ENCODE peak calls at places on chromosomes 2 and 18, in seven cellular contexts. S is HepG2, Z is H1, R is GM12892, Q is K562, V is GM12878, D is SK-N-SH. P is an unnamed sample.

GRCh38 chr2:215960825-215961224 is 52.5 kb downstream of the MREG start:
- DNase-seq in S (no peak), Z (no peak), R (no peak), Q (no peak), V (no peak), D (no peak), P (no peak)

GRCh38 chr2:163604941-163605555 is 130.8 kb downstream of the FIGN start:
- DNase-seq in S (no peak), Z (no peak), R (no peak), Q (no peak), V (no peak), D (no peak), P (no peak)

GRCh38 chr18:32040936-32041335 is 22.3 kb downstream of the RNF125 start:
- DNase-seq in S (no peak), Z (no peak), R (no peak), Q (no peak), V (no peak), D (no peak), P (no peak)

GRCh38 chr2:217933326-217933993 is 69.3 kb downstream of the TNS1 start:
- DNase-seq in S (no peak), Z (no peak), R (no peak), Q (no peak), V (no peak), D (peak; percentile 86), P (no peak)

GRCh38 chr2:161044095-161044874 is 115.9 kb upstream of the TANK start:
- DNase-seq in S (no peak), Z (no peak), R (no peak), Q (no peak), V (no peak), D (no peak), P (no peak)

GRCh38 chr2:28736034-28736433 is 15.6 kb upstream of the PPP1CB start:
- DNase-seq in S (no peak), Z (no peak), R (no peak), Q (no peak), V (no peak), D (peak; percentile 40), P (no peak)

GRCh38 chr2:157876771-157877108 is 610 bp upstream of the ACVR1 start:
- DNase-seq in S (no peak), Z (no peak), R (no peak), Q (no peak), V (no peak), D (no peak), P (no peak)

GRCh38 chr18:46160050-46160798 is 56.0 kb downstream of the HAUS1 start:
- DNase-seq in S (no peak), Z (no peak), R (no peak), Q (no peak), V (no peak), D (no peak), P (no peak)

GRCh38 chr2:10454505-10454904 is 6.4 kb upstream of the ODC1 start:
- DNase-seq in S (no peak), Z (no peak), R (no peak), Q (no peak), V (no peak), D (peak; percentile 48), P (no peak)

GRCh38 chr2:210863283-210863682 is 306.9 kb downstream of the CPS1 start:
- DNase-seq in S (no peak), Z (no peak), R (no peak), Q (no peak), V (no peak), D (no peak), P (no peak)

GRCh38 chr2:43727634-43728014 is 46.2 kb upstream of the DYNC2LI1 start:
- DNase-seq in S (no peak), Z (no peak), R (no peak), Q (no peak), V (no peak), D (no peak), P (no peak)

GRCh38 chr2:32278476-32278853 is 761 bp downstream of the YIPF4 start:
- DNase-seq in S (no peak), Z (no peak), R (no peak), Q (no peak), V (no peak), D (no peak), P (no peak)

GRCh38 chr2:117789505-117789904 is 25.0 kb upstream of the DDX18 start:
- DNase-seq in S (no peak), Z (no peak), R (no peak), Q (no peak), V (no peak), D (no peak), P (no peak)

GRCh38 chr2:212726403-212726802 is 187.8 kb upstream of the ERBB4 start:
- DNase-seq in S (no peak), Z (no peak), R (no peak), Q (no peak), V (no peak), D (no peak), P (no peak)

GRCh38 chr2:20590704-20591515 is 60.0 kb downstream of the HS1BP3 start:
- DNase-seq in S (no peak), Z (no peak), R (no peak), Q (no peak), V (no peak), D (peak; percentile 57), P (no peak)

GRCh38 chr2:186349508-186349907 is 136.6 kb upstream of the ZC3H15 start:
- DNase-seq in S (no peak), Z (no peak), R (no peak), Q (no peak), V (no peak), D (no peak), P (no peak)

GRCh38 chr2:172864182-172864581 is 128.5 kb downstream of the RAPGEF4 start:
- DNase-seq in S (peak; percentile 13), Z (peak; percentile 88), R (peak; percentile 14), Q (peak; percentile 42), V (peak; percentile 3), D (no peak), P (peak; percentile 9)

GRCh38 chr2:3585239-3586109 is 9.4 kb upstream of the COLEC11 start:
- DNase-seq in S (peak; percentile 88), Z (no peak), R (no peak), Q (peak; percentile 34), V (no peak), D (peak; percentile 82), P (no peak)

GRCh38 chr18:63063171-63063570 is 256.4 kb downstream of the BCL2 start:
- DNase-seq in S (no peak), Z (no peak), R (no peak), Q (no peak), V (no peak), D (no peak), P (no peak)

GRCh38 chr2:215751200-215751910 is 262.0 kb downstream of the MREG start:
- DNase-seq in S (peak; percentile 39), Z (no peak), R (no peak), Q (no peak), V (no peak), D (no peak), P (no peak)

GRCh38 chr2:200199576-200200263 is 106.8 kb upstream of the SPATS2L start:
- DNase-seq in S (no peak), Z (peak; percentile 68), R (no peak), Q (no peak), V (no peak), D (no peak), P (no peak)

GRCh38 chr2:225598922-225599321 is 199.4 kb downstream of the NYAP2 start:
- DNase-seq in S (no peak), Z (no peak), R (no peak), Q (no peak), V (no peak), D (no peak), P (no peak)

GRCh38 chr2:54629914-54630609 is 93.4 kb upstream of the EML6 start:
- DNase-seq in S (peak; percentile 81), Z (no peak), R (no peak), Q (no peak), V (peak; percentile 40), D (no peak), P (no peak)

GRCh38 chr2:111160758-111161157 is 40.0 kb downstream of the BCL2L11 start:
- DNase-seq in S (no peak), Z (no peak), R (no peak), Q (no peak), V (no peak), D (no peak), P (no peak)

GRCh38 chr2:113762377-113763118 is 6.1 kb upstream of the SLC35F5 start:
- DNase-seq in S (no peak), Z (no peak), R (no peak), Q (no peak), V (no peak), D (no peak), P (no peak)

GRCh38 chr2:176997074-176997791 is 215.4 kb upstream of the HNRNPA3 start:
- DNase-seq in S (peak; percentile 80), Z (no peak), R (no peak), Q (no peak), V (peak; percentile 64), D (no peak), P (no peak)
- TF ChIP-seq TAF1 in S (no peak), Z (no peak), R (no peak), Q (no peak), V (no peak), D (no peak), P (no peak)

GRCh38 chr2:98444436-98445166 is at the start of gene INPP4A:
- DNase-seq in S (peak; percentile 66), Z (peak; percentile 90), R (peak; percentile 82), Q (peak; percentile 94), V (no peak), D (peak; percentile 98), P (peak; percentile 82)
- TF ChIP-seq POLR2AphosphoS5 in S (peak; percentile 50), Z (peak; percentile 14), R (no peak), Q (no peak), V (peak; percentile 47), D (peak; percentile 54), P (peak; percentile 1)

GRCh38 chr2:202051499-202052161 is 18.0 kb downstream of the FZD7 start:
- DNase-seq in S (no peak), Z (no peak), R (no peak), Q (no peak), V (no peak), D (no peak), P (no peak)
- TF ChIP-seq TAF1 in S (no peak), Z (no peak), R (no peak), Q (no peak), V (no peak), D (no peak), P (no peak)

GRCh38 chr2:47661310-47661709 is 121.6 kb upstream of the MSH6 start:
- DNase-seq in S (no peak), Z (no peak), R (no peak), Q (no peak), V (no peak), D (no peak), P (no peak)

GRCh38 chr2:47660167-47660566 is 122.8 kb upstream of the MSH6 start:
- DNase-seq in S (no peak), Z (no peak), R (no peak), Q (no peak), V (no peak), D (no peak), P (no peak)

GRCh38 chr2:47666332-47666731 is 116.6 kb upstream of the MSH6 start:
- DNase-seq in S (no peak), Z (no peak), R (no peak), Q (no peak), V (no peak), D (no peak), P (no peak)

GRCh38 chr2:47662547-47662946 is 120.4 kb upstream of the MSH6 start:
- DNase-seq in S (no peak), Z (no peak), R (no peak), Q (no peak), V (no peak), D (no peak), P (no peak)

DNA sequence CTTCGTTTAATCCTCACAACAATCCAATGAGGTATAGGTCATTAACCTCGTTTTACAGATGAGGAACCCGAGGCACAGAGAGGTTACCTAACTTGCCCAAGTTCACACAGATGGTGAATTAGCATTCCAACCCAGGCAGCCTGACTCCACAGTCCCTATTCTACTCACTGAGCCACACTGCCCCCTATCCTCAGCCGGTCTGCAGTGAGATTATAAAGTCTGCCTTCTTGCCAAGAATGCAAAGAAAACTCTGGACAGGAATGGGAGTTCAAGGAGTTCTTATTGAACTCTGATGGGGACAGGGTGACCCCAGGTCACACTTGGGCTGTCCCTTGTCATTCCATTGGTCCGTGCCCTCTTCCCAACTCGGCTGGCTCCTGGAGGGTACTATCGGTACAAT is 118.1 kb upstream of the MSH6 start:
- DNase-seq in S (no peak), Z (peak; percentile 58), R (no peak), Q (no peak), V (no peak), D (no peak), P (no peak)
- TF ChIP-seq POLR2AphosphoS5 in S (no peak), Z (no peak), R (no peak), Q (no peak), V (no peak), D (no peak), P (no peak)